ENCODE peak calls at places on chromosomes 11 and 22, in five cellular contexts. L is IMR-90, Z is heart left ventricle, Y is adrenal gland, E is right lobe of liver. R is an unnamed sample.

GRCh38 chr11:126058090-126058489 is 4.6 kb downstream of the CDON start:
- DNase-seq in Z (no peak), E (no peak), L (no peak), Y (no peak), R (no peak)

GRCh38 chr11:118939948-118940598 is 14.3 kb upstream of the BCL9L start:
- DNase-seq in Y (peak), Z (peak), E (no peak), L (no peak), R (no peak)

GRCh38 chr11:7540830-7541555 is 27.2 kb downstream of the PPFIBP2 start:
- DNase-seq in Y (no peak), E (no peak), Z (no peak), L (no peak), R (no peak)

GRCh38 chr11:45658292-45658991 is 7.0 kb downstream of the CHST1 start:
- DNase-seq in Y (peak), Z (peak), L (peak), E (peak), R (no peak)

GRCh38 chr22:35538801-35539321 is 1.8 kb upstream of the RASD2 start:
- DNase-seq in Y (peak), Z (no peak), L (no peak), E (peak), R (peak)

GRCh38 chr11:8732748-8733241 is 50.2 kb downstream of the RPL27A start:
- DNase-seq in L (peak), Z (peak), E (peak), Y (peak), R (no peak)

GRCh38 chr11:122229611-122230386 is 113.8 kb upstream of the BLID start:
- DNase-seq in L (no peak), E (no peak), Z (peak), Y (no peak), R (no peak)

GRCh38 chr11:1853376-1854131 is 670 bp downstream of the LSP1 start:
- DNase-seq in Y (no peak), L (no peak), Z (no peak), E (no peak), R (no peak)

GRCh38 chr11:19032990-19033389 is 27.5 kb downstream of the MRGPRX2 start:
- DNase-seq in Z (no peak), Y (no peak), E (no peak), L (no peak), R (no peak)

GRCh38 chr11:12526789-12527188 is 147.4 kb upstream of the TEAD1 start:
- DNase-seq in E (no peak), L (peak), Z (no peak), Y (peak), R (no peak)

GRCh38 chr11:259374-259773 is 18.8 kb upstream of the NLRP6 start:
- DNase-seq in Y (no peak), L (no peak), Z (no peak), E (no peak), R (no peak)

GRCh38 chr11:96760815-96761214 is 371.0 kb downstream of the JRKL start:
- DNase-seq in Z (no peak), Y (no peak), L (no peak), E (no peak), R (no peak)

GRCh38 chr11:65389294-65389980 is 3.0 kb downstream of the FRMD8 start:
- DNase-seq in E (no peak), Y (no peak), Z (no peak), L (no peak), R (no peak)
- TF ChIP-seq POLR2A in E (no peak), Y (no peak), Z (no peak), L (peak), R (no peak)

DNA sequence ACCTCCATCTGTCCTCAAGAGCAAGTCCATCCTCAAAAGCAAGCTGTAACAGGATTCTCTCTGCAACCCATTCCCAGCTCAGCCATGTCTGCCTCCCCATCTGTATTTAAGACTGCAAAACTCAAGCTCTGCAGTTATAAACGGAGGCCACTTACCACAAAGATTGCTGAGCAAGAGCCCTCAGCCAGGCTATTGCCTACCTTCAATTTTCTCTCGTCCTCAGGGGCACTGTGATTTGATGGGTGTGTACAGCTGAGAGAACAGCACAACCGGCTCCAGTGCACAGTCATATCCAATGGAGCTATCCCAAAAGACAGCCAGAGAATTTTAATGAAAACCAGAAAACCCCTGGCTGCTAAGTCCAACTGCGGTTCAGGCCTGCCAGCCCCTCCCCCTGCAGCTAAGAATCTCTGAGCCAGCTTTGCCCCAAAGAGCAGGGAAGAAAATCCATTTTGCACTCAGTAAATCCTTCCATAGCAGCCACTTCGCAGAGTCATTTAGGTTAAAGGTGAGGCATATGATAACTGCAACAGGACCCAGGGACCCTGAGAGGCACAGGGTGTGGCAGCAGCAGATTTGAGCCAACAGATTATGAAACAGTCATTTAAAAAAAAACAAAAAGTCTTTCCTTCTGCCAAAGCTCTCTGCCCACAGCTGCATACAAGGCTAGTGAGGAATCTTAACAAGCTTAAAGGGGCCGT is 37.6 kb downstream of the RAB30 start:
- DNase-seq in Z (peak), L (peak), E (no peak), Y (peak), R (peak)
- TF ChIP-seq POLR2A in Z (no peak), L (no peak), E (no peak), Y (no peak), R (no peak)

DNA sequence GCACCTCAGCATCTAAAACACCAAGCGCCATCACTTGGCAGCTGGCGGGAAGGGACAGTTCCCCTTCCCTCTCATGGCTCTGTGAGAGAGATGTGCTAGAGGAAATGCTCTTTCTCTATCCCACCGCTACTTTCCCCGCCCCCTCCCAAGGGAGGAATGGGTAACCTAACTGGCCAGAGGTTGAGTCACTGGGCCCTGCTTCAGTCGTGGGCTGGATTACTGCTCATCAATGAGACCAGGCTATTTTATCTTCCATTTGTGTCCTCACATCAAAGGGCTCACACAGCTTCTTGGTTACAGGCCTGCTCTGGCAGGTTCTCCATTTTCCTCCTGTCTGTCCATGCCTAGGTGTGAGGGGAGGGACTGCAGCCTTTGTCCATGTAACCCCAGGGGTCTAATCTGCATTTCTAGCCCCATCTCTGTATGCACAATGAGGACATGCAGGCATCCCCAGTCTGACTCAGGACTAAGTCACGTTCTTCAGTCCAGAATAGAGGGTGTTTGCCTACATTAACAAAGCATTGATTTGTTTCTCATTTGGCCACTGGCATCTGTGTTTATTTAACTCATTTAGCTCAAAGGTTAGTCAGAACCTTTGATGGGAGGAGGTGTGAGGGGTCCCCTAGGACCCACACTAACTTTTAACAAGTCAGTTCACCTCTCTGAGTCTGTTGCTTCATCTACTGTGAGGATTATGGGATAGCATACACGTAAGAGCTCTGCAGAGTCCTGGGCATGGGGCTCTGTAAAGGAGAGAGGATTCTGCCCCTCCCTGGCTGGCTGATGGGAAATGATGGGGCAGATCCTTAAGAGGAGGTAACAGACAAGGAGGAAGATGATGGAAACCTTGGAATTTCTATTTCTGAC is 99.1 kb downstream of the XRRA1 start:
- DNase-seq in Z (peak), L (peak), E (no peak), Y (no peak), R (no peak)
- TF ChIP-seq POLR2A in Z (no peak), L (no peak), E (no peak), Y (no peak), R (no peak)

GRCh38 chr11:76670475-76671235 is at the start of gene LRRC32:
- DNase-seq in L (no peak), Y (peak), E (peak), Z (peak), R (no peak)
- TF ChIP-seq POLR2A in L (no peak), Y (peak), E (peak), Z (no peak), R (no peak)

GRCh38 chr22:43423046-43423445 is 11.2 kb downstream of the MPPED1 start:
- DNase-seq in L (no peak), E (peak), Z (peak), Y (no peak), R (no peak)

GRCh38 chr22:43425976-43426785 is 14.4 kb downstream of the MPPED1 start:
- DNase-seq in E (peak), L (no peak), Y (no peak), Z (no peak), R (no peak)

GRCh38 chr22:43421914-43422615 is 10.3 kb downstream of the MPPED1 start:
- DNase-seq in L (no peak), E (peak), Z (peak), Y (no peak), R (no peak)

GRCh38 chr22:43424865-43425630 is 13.2 kb downstream of the MPPED1 start:
- DNase-seq in L (no peak), Y (no peak), E (peak), Z (no peak), R (no peak)

DNA sequence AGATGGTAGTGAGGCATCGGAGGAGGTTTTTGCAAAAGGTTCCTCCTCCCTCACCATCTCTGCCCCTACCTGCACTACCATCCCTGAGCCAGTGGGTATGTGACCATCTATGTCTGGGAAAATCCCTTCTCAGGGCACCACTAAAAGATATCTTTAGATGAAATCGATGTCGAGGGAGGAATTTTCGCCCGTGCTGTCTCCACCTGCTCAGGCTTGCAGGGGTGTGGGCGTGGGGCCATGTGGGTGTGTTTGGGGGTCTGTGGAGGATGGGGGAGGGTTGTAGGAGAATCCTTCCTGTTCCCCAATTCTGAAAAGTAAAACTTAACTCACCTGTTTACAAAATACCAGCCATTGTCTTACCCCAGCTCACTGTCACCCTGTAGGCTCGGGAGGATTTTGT is 12.4 kb downstream of the MPPED1 start:
- DNase-seq in Z (no peak), E (peak), Y (no peak), L (no peak), R (no peak)
- TF ChIP-seq POLR2A in Z (no peak), E (no peak), Y (no peak), L (no peak), R (no peak)

GRCh38 chr11:87037450-87038234 is at the start of gene TMEM135:
- DNase-seq in Z (peak), Y (peak), E (peak), L (peak), R (peak)
- TF ChIP-seq POLR2A in Z (no peak), Y (peak), E (peak), L (no peak), R (peak)

GRCh38 chr11:64777449-64778222 is 706 bp downstream of the SF1 start:
- DNase-seq in Z (peak), L (peak), E (peak), Y (peak), R (peak)
- TF ChIP-seq POLR2A in Z (no peak), L (peak), E (no peak), Y (peak), R (no peak)